ENCODE peak calls at places on chromosomes 4 and X, in five cellular contexts. U is OCI-LY7; W is PC-9; Z is CD8-positive, alpha-beta T cell; T is brain microvascular endothelial cell. I is an unnamed sample.
A peak's percentile ranks its signal among the peaks of the same experiment; 100 is the strongest.

GRCh38 chr4:124499266-124499665 is 213.3 kb downstream of the ANKRD50 start:
- DNase-seq in U (no peak), W (no peak), Z (no peak), T (no peak), I (no peak)

GRCh38 chr4:151266542-151266941 is 10.4 kb upstream of the PRSS48 start:
- DNase-seq in U (no peak), W (no peak), Z (no peak), T (no peak), I (no peak)

GRCh38 chr4:53809816-53810215 is 218.5 kb upstream of the LNX1 start:
- DNase-seq in U (no peak), W (no peak), Z (no peak), T (no peak), I (no peak)

GRCh38 chr4:27779827-27780226 is 919.2 kb downstream of the STIM2 start:
- DNase-seq in U (no peak), W (no peak), Z (no peak), T (no peak), I (no peak)

GRCh38 chr4:150574678-150575077 is 7.3 kb upstream of the MAB21L2 start:
- DNase-seq in U (no peak), W (no peak), Z (no peak), T (no peak), I (no peak)

GRCh38 chr4:138192113-138192512 is 50.0 kb downstream of the SLC7A11 start:
- DNase-seq in U (no peak), W (peak; percentile 12), Z (no peak), T (peak; percentile 38), I (peak; percentile 13)

GRCh38 chr4:8920969-8921368 is 49.3 kb upstream of the HMX1 start:
- DNase-seq in U (no peak), W (no peak), Z (no peak), T (no peak), I (no peak)

GRCh38 chrX:51163730-51164129 is 168.9 kb upstream of the NUDT10 start:
- DNase-seq in U (no peak), W (no peak), Z (no peak), T (no peak), I (no peak)

GRCh38 chr4:89889289-89889688 is 5.4 kb upstream of the MMRN1 start:
- DNase-seq in U (no peak), W (no peak), Z (no peak), T (no peak), I (no peak)

GRCh38 chr4:87631668-87632067 is 18.4 kb upstream of the DMP1 start:
- DNase-seq in U (no peak), W (no peak), Z (no peak), T (no peak), I (no peak)

GRCh38 chrX:40095588-40096394 is 2.0 kb downstream of the BCOR start:
- DNase-seq in U (peak; percentile 65), W (no peak), Z (peak; percentile 22), T (no peak), I (no peak)

GRCh38 chr4:119011607-119011988 is 122.9 kb downstream of the SYNPO2 start:
- DNase-seq in U (no peak), W (no peak), Z (no peak), T (no peak), I (no peak)

GRCh38 chrX:133776072-133776471 is 209.3 kb downstream of the GPC3 start:
- DNase-seq in U (no peak), W (peak; percentile 10), Z (peak; percentile 60), T (peak; percentile 10), I (no peak)

GRCh38 chr4:127145001-127145400 is 487.8 kb upstream of the INTU start:
- DNase-seq in U (no peak), W (no peak), Z (no peak), T (no peak), I (no peak)

GRCh38 chr4:159006202-159006601 is 96.7 kb upstream of the RAPGEF2 start:
- DNase-seq in U (no peak), W (peak; percentile 61), Z (no peak), T (peak; percentile 36), I (no peak)

GRCh38 chrX:43224496-43224895 is 431.6 kb upstream of the MAOA start:
- DNase-seq in U (no peak), W (no peak), Z (no peak), T (no peak), I (no peak)

GRCh38 chrX:139759637-139760036 is 51.7 kb upstream of the MCF2 start:
- DNase-seq in U (peak; percentile 1), W (peak; percentile 0), Z (no peak), T (peak; percentile 24), I (no peak)

GRCh38 chr4:67286724-67287123 is 258.6 kb downstream of the CENPC start:
- DNase-seq in U (no peak), W (no peak), Z (no peak), T (no peak), I (no peak)

GRCh38 chr4:67291639-67292038 is 253.7 kb downstream of the CENPC start:
- DNase-seq in U (no peak), W (no peak), Z (no peak), T (no peak), I (no peak)

GRCh38 chr4:67292045-67292444 is 253.3 kb downstream of the CENPC start:
- DNase-seq in U (no peak), W (no peak), Z (no peak), T (no peak), I (no peak)

GRCh38 chr4:67288964-67289363 is 256.3 kb downstream of the CENPC start:
- DNase-seq in U (peak; percentile 18), W (peak; percentile 5), Z (no peak), T (peak; percentile 5), I (no peak)

GRCh38 chr4:67292649-67293048 is 252.7 kb downstream of the CENPC start:
- DNase-seq in U (no peak), W (no peak), Z (no peak), T (no peak), I (no peak)
- H3K4me3 ChIP-seq in U (no peak overlapping the region), W (no peak overlapping the region), Z (no peak overlapping the region), T (no peak overlapping the region), I (no peak overlapping the region)

DNA sequence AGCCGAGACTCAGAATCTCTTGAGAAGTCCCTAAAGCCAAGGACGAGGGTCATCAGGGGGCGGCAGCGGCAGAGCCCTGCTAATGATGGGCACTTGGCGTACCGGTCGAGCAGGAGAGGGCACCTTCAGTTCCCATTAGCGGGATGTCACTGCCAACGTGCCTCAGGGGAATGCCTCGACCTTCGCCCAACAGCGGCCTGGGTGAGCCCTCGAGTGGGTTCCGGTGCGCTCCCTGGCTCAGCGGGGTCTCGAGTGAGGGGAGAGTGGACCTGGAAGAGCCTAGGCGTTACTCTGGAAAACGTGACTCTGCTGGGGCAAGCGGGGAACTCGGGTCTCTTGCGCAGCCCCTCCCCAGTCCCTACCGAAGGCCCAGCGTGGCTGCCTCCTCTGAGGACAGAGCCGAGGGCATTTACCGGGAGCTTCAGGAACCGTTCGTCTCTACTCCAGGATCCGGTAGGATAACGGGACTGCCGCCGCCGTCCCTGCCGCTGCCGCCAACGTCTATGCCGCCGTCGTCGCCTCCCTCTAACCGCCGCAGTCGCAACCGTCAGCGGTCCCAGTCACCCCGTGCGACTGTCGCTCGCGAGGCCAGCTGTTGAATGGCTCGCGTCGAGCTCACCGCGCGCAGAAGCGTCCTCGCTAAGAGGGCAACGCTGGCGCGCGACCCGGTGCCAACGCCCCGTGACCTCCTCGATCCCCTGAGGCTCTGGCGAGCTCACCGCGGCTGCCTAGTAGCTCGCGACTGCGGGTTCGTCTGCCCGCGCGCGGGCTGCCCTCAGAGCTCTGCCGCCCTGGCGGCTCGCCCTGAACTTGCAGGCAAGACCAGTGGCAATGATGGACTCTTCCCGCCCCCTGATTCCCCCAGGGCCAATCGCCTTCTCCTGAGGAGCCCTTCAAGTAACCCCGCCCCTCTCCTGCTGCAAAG is 37.1 kb downstream of the PGRMC1 start:
- DNase-seq in U (no peak), W (no peak), Z (peak; percentile 39), T (peak; percentile 37), I (peak; percentile 20)
- TF ChIP-seq CTCF in U (no peak), W (no peak), Z (no peak), T (peak; percentile 56), I (peak; percentile 6)

DNA sequence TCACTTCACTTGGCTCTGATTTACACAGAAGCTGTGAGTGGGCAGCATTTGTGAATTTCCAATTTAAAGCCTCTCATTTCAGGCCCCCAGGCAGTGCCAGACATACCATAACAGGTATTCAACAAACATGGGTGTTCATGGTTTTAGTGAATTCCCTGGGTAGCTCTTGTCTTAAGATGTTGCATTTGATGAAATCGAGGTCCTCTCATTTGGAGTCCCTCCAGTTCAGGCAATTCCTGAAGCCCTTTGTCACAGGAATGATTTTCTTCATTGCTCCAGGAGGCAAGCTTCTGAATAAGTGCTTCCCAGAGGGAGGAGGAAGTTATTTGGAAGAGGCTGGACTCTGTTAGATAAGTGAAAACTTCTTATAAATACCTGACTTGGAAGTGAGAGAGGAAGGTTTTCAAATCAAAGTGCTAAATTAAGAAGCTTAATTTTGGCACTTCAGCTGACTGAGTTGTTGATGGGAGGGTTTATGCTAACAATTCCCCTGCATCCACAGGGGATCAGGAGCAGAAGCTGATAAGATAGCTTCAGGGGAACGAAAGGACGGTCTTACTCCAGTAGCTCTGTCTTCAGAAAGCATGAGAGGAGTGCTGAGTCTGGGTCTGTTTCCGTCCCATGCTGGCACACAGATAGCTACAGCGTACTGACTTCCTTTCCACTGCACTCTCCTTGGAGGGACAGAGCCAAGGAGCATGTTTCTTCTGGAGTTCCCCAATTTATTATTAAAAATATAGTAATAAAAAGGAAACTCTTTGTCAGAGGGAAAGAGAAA is 543.1 kb downstream of the GBA3 start:
- DNase-seq in U (no peak), W (no peak), Z (no peak), T (no peak), I (no peak)
- H3K4me3 ChIP-seq in U (no peak overlapping the region), W (no peak overlapping the region), Z (no peak overlapping the region), T (no peak overlapping the region), I (no peak overlapping the region)

DNA sequence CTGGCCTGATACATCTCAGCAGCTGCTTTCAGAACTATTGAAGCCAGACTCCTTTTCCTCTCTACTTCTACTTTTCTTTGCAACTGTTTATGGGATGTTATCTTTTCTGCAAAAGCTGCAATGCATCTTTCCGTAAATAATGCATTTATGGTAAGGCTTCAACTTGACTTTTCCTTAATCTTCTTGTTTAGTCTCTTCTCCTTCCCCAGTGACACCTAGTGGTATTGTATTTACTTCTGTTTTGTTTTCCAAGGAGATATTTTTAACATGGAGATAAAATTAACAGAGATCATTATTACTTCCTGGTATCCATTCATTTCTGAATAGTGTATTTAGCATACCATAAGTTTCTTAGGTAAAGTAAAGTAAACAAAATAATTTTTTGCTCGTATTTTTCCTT is 1548.8 kb downstream of the PCDH7 start:
- DNase-seq in U (peak; percentile 2), W (no peak), Z (no peak), T (no peak), I (no peak)
- TF ChIP-seq CTCF in U (no peak), W (no peak), Z (no peak), T (no peak), I (no peak)

GRCh38 chr4:101793397-101793796 is 2.9 kb downstream of the BANK1 start:
- DNase-seq in U (no peak), W (no peak), Z (no peak), T (no peak), I (no peak)

GRCh38 chr4:101790521-101791188 is at the start of gene BANK1:
- DNase-seq in U (peak; percentile 83), W (peak; percentile 41), Z (peak; percentile 16), T (no peak), I (peak; percentile 89)

GRCh38 chr4:101792056-101792575 is 1.6 kb downstream of the BANK1 start:
- DNase-seq in U (no peak), W (no peak), Z (no peak), T (no peak), I (no peak)

GRCh38 chr4:101791189-101791572 is 651 bp downstream of the BANK1 start:
- DNase-seq in U (no peak), W (no peak), Z (no peak), T (no peak), I (no peak)

GRCh38 chr4:101795704-101796103 is 5.2 kb downstream of the BANK1 start:
- DNase-seq in U (no peak), W (no peak), Z (no peak), T (no peak), I (no peak)
- H3K4me3 ChIP-seq in U (no peak overlapping the region), W (no peak overlapping the region), Z (no peak overlapping the region), T (no peak overlapping the region), I (no peak overlapping the region)

I was measured in GM06990.